ENCODE peak calls at places on chromosomes 6 and 20, in eight cellular contexts. P is MM.1S, V is SK-N-SH, F is AG04450, C is heart right ventricle, H is Peyer's patch, O is sigmoid colon, Q is stomach. A is an unnamed sample.

GRCh38 chr6:5076931-5077330 is 8.2 kb upstream of the PPP1R3G start:
- DNase-seq in P (no peak), V (no peak), F (no peak), C (no peak), H (no peak), O (no peak), Q (no peak), A (no peak)

GRCh38 chr20:17202668-17203067 is 24.2 kb upstream of the PCSK2 start:
- DNase-seq in P (no peak), V (no peak), F (no peak), C (no peak), H (no peak), O (no peak), Q (no peak), A (peak)

GRCh38 chr6:12150812-12151432 is 138.8 kb downstream of the HIVEP1 start:
- DNase-seq in P (no peak), V (peak), F (no peak), C (no peak), H (peak), O (no peak), Q (no peak), A (peak)

GRCh38 chr6:157989541-157990289 is 8.1 kb downstream of the SYNJ2 start:
- DNase-seq in P (no peak), V (peak), F (no peak), C (peak), H (peak), O (peak), Q (peak), A (peak)

GRCh38 chr6:26342106-26342999 is 22.6 kb upstream of the BTN3A2 start:
- DNase-seq in P (peak), V (no peak), F (no peak), C (no peak), H (no peak), O (no peak), Q (no peak), A (no peak)

GRCh38 chr6:54892831-54893230 is 46.3 kb downstream of the FAM83B start:
- DNase-seq in P (no peak), V (no peak), F (peak), C (no peak), H (no peak), O (no peak), Q (no peak), A (no peak)

GRCh38 chr20:58888521-58889333 is 36.2 kb downstream of the GNAS start:
- DNase-seq in P (peak), V (peak), F (no peak), C (peak), H (peak), O (peak), Q (peak), A (peak)

GRCh38 chr20:47761478-47762047 is 23.7 kb downstream of the SULF2 start:
- DNase-seq in P (peak), V (no peak), F (no peak), C (no peak), H (no peak), O (no peak), Q (no peak), A (no peak)

GRCh38 chr6:36054415-36054814 is 26.8 kb downstream of the MAPK14 start:
- DNase-seq in P (no peak), V (no peak), F (no peak), C (no peak), H (no peak), O (no peak), Q (no peak), A (no peak)

GRCh38 chr6:109794201-109794926 is 103.3 kb downstream of the FIG4 start:
- DNase-seq in P (no peak), V (peak), F (no peak), C (no peak), H (no peak), O (no peak), Q (no peak), A (peak)

GRCh38 chr6:111087871-111088667 is 766 bp downstream of the SLC16A10 start:
- DNase-seq in P (peak), V (peak), F (no peak), C (peak), H (peak), O (no peak), Q (peak), A (peak)

GRCh38 chr20:31602779-31603441 is 2.2 kb upstream of the ID1 start:
- DNase-seq in P (peak), V (no peak), F (no peak), C (no peak), H (peak), O (no peak), Q (peak), A (peak)

GRCh38 chr6:15247750-15248450 is 2.0 kb downstream of the JARID2 start:
- DNase-seq in P (peak), V (peak), F (no peak), C (peak), H (peak), O (peak), Q (peak), A (peak)

GRCh38 chr6:68200929-68201328 is 434.2 kb upstream of the ADGRB3 start:
- DNase-seq in P (no peak), V (no peak), F (no peak), C (no peak), H (no peak), O (no peak), Q (no peak), A (no peak)

GRCh38 chr6:81747327-81747726 is 5.2 kb downstream of the TENT5A start:
- DNase-seq in P (no peak), V (no peak), F (no peak), C (no peak), H (no peak), O (no peak), Q (no peak), A (no peak)

GRCh38 chr6:127402890-127403617 is 56.1 kb downstream of the KIAA0408 start:
- DNase-seq in P (peak), V (no peak), F (no peak), C (no peak), H (no peak), O (no peak), Q (no peak), A (no peak)

GRCh38 chr20:62887147-62887859 is 25.7 kb upstream of the TCFL5 start:
- DNase-seq in P (no peak), V (peak), F (peak), C (peak), H (peak), O (peak), Q (peak), A (peak)

GRCh38 chr6:155177369-155177961 is 86.3 kb upstream of the CLDN20 start:
- DNase-seq in P (peak), V (peak), F (peak), C (no peak), H (peak), O (no peak), Q (peak), A (peak)

GRCh38 chr6:52657870-52658269 is 13.0 kb upstream of the TMEM14A start:
- DNase-seq in P (no peak), V (no peak), F (no peak), C (no peak), H (no peak), O (no peak), Q (no peak), A (no peak)

GRCh38 chr6:149499066-149499465 is 14.3 kb upstream of the ZC3H12D start:
- DNase-seq in P (no peak), V (no peak), F (peak), C (no peak), H (no peak), O (no peak), Q (no peak), A (peak)

GRCh38 chr20:37994512-37994911 is 38.7 kb downstream of the TTI1 start:
- DNase-seq in P (no peak), V (no peak), F (peak), C (no peak), H (no peak), O (no peak), Q (no peak), A (peak)

GRCh38 chr20:50628326-50628725 is 63.0 kb downstream of the RIPOR3 start:
- DNase-seq in P (no peak), V (peak), F (no peak), C (no peak), H (no peak), O (no peak), Q (no peak), A (no peak)

GRCh38 chr6:156189195-156189594 is 588.0 kb upstream of the ARID1B start:
- DNase-seq in P (no peak), V (no peak), F (no peak), C (no peak), H (no peak), O (no peak), Q (no peak), A (no peak)

GRCh38 chr6:6332240-6332639 is 11.8 kb upstream of the F13A1 start:
- DNase-seq in P (peak), V (no peak), F (no peak), C (no peak), H (no peak), O (no peak), Q (no peak), A (no peak)

GRCh38 chr6:10460096-10460495 is 45.2 kb upstream of the TFAP2A start:
- DNase-seq in P (peak), V (no peak), F (no peak), C (no peak), H (no peak), O (no peak), Q (no peak), A (no peak)

GRCh38 chr6:157200611-157201010 is 122.7 kb downstream of the TMEM242 start:
- DNase-seq in P (no peak), V (no peak), F (no peak), C (no peak), H (no peak), O (no peak), Q (no peak), A (no peak)

GRCh38 chr20:51457281-51457932 is 85.1 kb downstream of the NFATC2 start:
- DNase-seq in P (no peak), V (peak), F (no peak), C (peak), H (no peak), O (peak), Q (no peak), A (peak)

GRCh38 chr20:6590891-6591679 is 176.4 kb upstream of the BMP2 start:
- DNase-seq in P (no peak), V (no peak), F (no peak), C (no peak), H (no peak), O (no peak), Q (no peak), A (no peak)

GRCh38 chr20:37893566-37894241 is 9.2 kb upstream of the VSTM2L start:
- DNase-seq in P (no peak), V (no peak), F (no peak), C (no peak), H (no peak), O (no peak), Q (no peak), A (no peak)

GRCh38 chr6:84525907-84526306 is 238.5 kb downstream of the TBX18 start:
- DNase-seq in P (no peak), V (no peak), F (no peak), C (no peak), H (no peak), O (no peak), Q (no peak), A (no peak)

GRCh38 chr6:148374040-148374439 is 31.4 kb downstream of the SASH1 start:
- DNase-seq in P (no peak), V (no peak), F (no peak), C (no peak), H (no peak), O (no peak), Q (no peak), A (no peak)

GRCh38 chr6:44051516-44051915 is 75.7 kb downstream of the MRPL14 start:
- DNase-seq in P (no peak), V (no peak), F (no peak), C (no peak), H (no peak), O (no peak), Q (no peak), A (peak)

GRCh38 chr20:4780245-4780644 is 58.5 kb downstream of the PRND start:
- DNase-seq in P (no peak), V (no peak), F (no peak), C (no peak), H (no peak), O (no peak), Q (no peak), A (no peak)

GRCh38 chr20:878511-879307 is 37.4 kb downstream of the ANGPT4 start:
- DNase-seq in P (peak), V (no peak), F (no peak), C (no peak), H (no peak), O (no peak), Q (no peak), A (peak)

GRCh38 chr6:28542440-28543293 is 17.0 kb downstream of the GPX5 start:
- DNase-seq in P (peak), V (peak), F (peak), C (no peak), H (peak), O (no peak), Q (no peak), A (peak)

GRCh38 chr6:18155864-18156396 is 708 bp downstream of the KDM1B start:
- DNase-seq in P (peak), V (peak), F (no peak), C (peak), H (peak), O (peak), Q (peak), A (peak)

GRCh38 chr20:3160418-3160817 is 753 bp upstream of the FASTKD5 start:
- DNase-seq in P (no peak), V (no peak), F (no peak), C (no peak), H (no peak), O (no peak), Q (no peak), A (no peak)

GRCh38 chr6:33566182-33567084 is 13.6 kb downstream of the BAK1 start:
- DNase-seq in P (no peak), V (no peak), F (no peak), C (no peak), H (no peak), O (no peak), Q (no peak), A (no peak)

GRCh38 chr20:40826699-40827098 is 137.7 kb upstream of the MAFB start:
- DNase-seq in P (no peak), V (no peak), F (no peak), C (no peak), H (no peak), O (no peak), Q (no peak), A (no peak)

GRCh38 chr6:20600831-20601230 is 66.6 kb downstream of the CDKAL1 start:
- DNase-seq in P (no peak), V (peak), F (no peak), C (no peak), H (no peak), O (no peak), Q (no peak), A (no peak)

GRCh38 chr6:139593081-139593480 is 218.6 kb upstream of the CITED2 start:
- DNase-seq in P (no peak), V (no peak), F (no peak), C (no peak), H (no peak), O (no peak), Q (no peak), A (no peak)

GRCh38 chr6:139590206-139590605 is 215.8 kb upstream of the CITED2 start:
- DNase-seq in P (peak), V (no peak), F (no peak), C (no peak), H (no peak), O (no peak), Q (peak), A (no peak)

GRCh38 chr6:139591075-139591474 is 216.6 kb upstream of the CITED2 start:
- DNase-seq in P (no peak), V (no peak), F (no peak), C (no peak), H (no peak), O (no peak), Q (no peak), A (no peak)

GRCh38 chr6:139594333-139594965 is 220.0 kb upstream of the CITED2 start:
- DNase-seq in P (no peak), V (no peak), F (no peak), C (no peak), H (no peak), O (no peak), Q (no peak), A (no peak)

GRCh38 chr6:139592011-139592410 is 217.6 kb upstream of the CITED2 start:
- DNase-seq in P (no peak), V (no peak), F (no peak), C (no peak), H (no peak), O (no peak), Q (no peak), A (no peak)
- H3K4me3 ChIP-seq in P (no peak), V (no peak), F (no peak), C (no peak), H (no peak), O (no peak), Q (no peak), A (no peak)

DNA sequence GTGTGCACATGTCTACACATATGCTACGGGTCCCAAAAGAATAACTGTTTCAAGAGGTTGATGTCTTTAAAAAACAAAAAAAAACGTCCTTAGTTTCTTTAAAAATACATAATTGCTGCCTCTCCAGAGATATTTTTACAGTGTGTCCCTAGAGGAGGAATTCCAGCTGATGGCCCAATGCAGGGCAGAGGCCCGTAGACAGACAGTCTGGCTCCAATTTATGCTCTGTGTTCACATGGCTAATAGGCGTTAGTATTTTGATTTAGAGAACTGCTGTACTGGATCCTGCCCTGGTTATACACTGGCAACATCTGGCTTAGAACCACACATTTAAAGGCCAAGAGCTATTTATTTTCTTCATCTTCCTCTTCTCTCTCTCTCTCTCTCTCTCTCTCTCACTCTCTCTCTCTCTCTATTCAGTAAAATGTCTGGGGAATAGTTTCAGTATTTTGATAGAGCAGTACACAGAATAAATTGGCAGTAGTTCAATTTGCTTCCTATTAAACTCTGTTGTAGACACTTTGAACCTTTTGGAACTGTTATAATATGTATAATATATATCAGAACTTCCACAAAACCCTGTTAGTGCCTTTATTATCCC is 260.6 kb downstream of the EYA4 start:
- DNase-seq in P (no peak), V (no peak), F (no peak), C (no peak), H (no peak), O (no peak), Q (no peak), A (no peak)
- H3K27ac ChIP-seq in P (no peak), V (no peak), F (no peak), C (peak), H (no peak), O (peak), Q (no peak), A (no peak)

DNA sequence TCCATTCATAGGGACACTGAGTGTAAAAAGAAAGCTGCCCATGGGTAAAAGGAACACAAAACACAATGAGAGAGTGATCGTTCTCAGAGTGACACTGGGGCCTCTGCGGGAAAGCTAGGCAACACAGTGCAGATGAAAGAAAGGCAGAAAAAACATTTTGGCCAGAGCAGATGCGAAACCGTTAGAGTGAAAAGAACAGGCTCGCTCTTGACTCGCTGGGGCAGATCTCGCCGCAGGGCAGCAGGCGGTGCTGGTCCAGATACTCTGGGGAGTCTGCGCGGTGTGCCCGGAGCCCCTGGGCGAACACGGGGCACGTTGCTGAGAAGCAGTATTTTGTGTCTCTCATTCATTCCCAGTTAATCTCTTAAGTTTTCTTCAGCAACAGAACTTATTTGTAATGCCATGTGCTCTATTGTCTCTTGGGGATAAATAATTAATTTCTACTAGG is 685.0 kb downstream of the QKI start:
- DNase-seq in P (no peak), V (no peak), F (no peak), C (no peak), H (no peak), O (no peak), Q (no peak), A (no peak)
- TF ChIP-seq CTCF in P (no peak), V (no peak), F (no peak), C (no peak), H (no peak), O (no peak), Q (no peak), A (no peak)

DNA sequence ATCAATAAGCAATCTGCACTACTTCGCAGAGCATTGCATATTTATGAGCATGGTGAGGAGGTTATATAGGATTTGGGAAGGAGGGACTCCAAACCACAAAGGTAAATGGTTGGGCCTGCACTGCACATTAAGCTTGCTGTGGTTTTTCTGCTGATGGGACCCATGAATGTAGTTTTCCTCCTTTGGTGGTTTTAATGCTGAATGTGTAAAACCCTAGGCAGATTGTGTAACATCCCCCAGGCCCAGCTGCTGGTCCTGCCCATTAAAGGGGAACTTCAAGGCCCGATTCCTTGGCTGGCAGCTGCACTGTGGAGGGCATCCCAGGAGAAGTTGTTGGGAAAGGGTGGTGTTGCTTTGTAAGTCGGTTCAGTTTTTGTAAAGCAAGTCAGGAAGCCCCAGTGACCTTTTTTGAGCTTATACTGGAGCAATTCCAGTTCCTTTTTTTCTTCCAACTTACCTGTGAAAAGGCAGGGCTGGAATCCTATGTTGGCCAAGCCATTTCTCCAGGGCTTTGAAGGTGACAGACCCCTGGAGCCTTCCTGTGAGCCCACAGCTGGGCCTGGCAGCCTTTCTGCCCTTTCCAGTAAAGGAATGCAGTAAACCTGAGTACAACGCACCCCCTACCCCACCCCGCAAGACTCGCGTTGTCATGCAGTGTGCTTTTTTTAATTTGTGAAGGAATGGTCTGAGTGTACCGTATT is 43.1 kb upstream of the NAA20 start:
- DNase-seq in P (no peak), V (no peak), F (no peak), C (peak), H (peak), O (peak), Q (peak), A (peak)
- H3K4me3 ChIP-seq in P (no peak), V (no peak), F (peak), C (peak), H (no peak), O (peak), Q (peak), A (no peak)

GRCh38 chr6:108736832-108737231 is 111.4 kb upstream of the ARMC2 start:
- DNase-seq in P (no peak), V (no peak), F (peak), C (no peak), H (peak), O (no peak), Q (no peak), A (peak)
- H3K27ac ChIP-seq in P (no peak), V (peak), F (no peak), C (no peak), H (no peak), O (no peak), Q (peak), A (peak)

GRCh38 chr20:61045091-61045490 is 207.0 kb upstream of the CDH4 start:
- DNase-seq in P (no peak), V (no peak), F (no peak), C (no peak), H (no peak), O (no peak), Q (no peak), A (no peak)

GRCh38 chr20:61045876-61046585 is 206.0 kb upstream of the CDH4 start:
- DNase-seq in P (no peak), V (no peak), F (no peak), C (no peak), H (no peak), O (no peak), Q (no peak), A (peak)

GRCh38 chr20:61042501-61043385 is 209.3 kb upstream of the CDH4 start:
- DNase-seq in P (no peak), V (no peak), F (no peak), C (no peak), H (no peak), O (no peak), Q (no peak), A (no peak)

GRCh38 chr20:61043681-61044080 is 208.4 kb upstream of the CDH4 start:
- DNase-seq in P (no peak), V (no peak), F (no peak), C (no peak), H (no peak), O (no peak), Q (no peak), A (no peak)

GRCh38 chr20:61044499-61044898 is 207.6 kb upstream of the CDH4 start:
- DNase-seq in P (no peak), V (no peak), F (no peak), C (no peak), H (no peak), O (no peak), Q (no peak), A (no peak)
- TF ChIP-seq CTCF in P (no peak), V (no peak), F (no peak), C (no peak), H (no peak), O (no peak), Q (no peak), A (no peak)